ENCODE peak calls at places on chromosome 14, in seven cellular contexts. U, V, P, A, I, C and O are unnamed samples.
A peak's percentile ranks its signal among the peaks of the same experiment; 100 is the strongest.

GRCh38 chr14:24279301-24280186 is 8.1 kb upstream of the RABGGTA start:
- DNase-seq in P (no peak), C (no peak), I (peak; percentile 58), A (no peak), U (no peak), V (no peak), O (no peak)

GRCh38 chr14:104239866-104240301 is 101.5 kb downstream of the KIF26A start:
- DNase-seq in I (no peak), A (no peak), C (no peak), V (no peak), P (no peak), U (no peak), O (no peak)

GRCh38 chr14:81392976-81393643 is 7.0 kb downstream of the STON2 start:
- DNase-seq in I (no peak), P (peak; percentile 75), A (no peak), V (no peak), C (no peak), U (no peak), O (no peak)

GRCh38 chr14:31930493-31931225 is 146.4 kb upstream of the ARHGAP5 start:
- DNase-seq in V (no peak), I (peak; percentile 11), P (no peak), U (no peak), C (no peak), A (no peak), O (no peak)

GRCh38 chr14:64556526-64556925 is 6.8 kb downstream of the PPP1R36 start:
- DNase-seq in U (no peak), I (peak; percentile 92), A (no peak), C (no peak), P (no peak), V (no peak), O (no peak)

GRCh38 chr14:46432516-46432915 is 219.1 kb downstream of the RPL10L start:
- DNase-seq in V (no peak), A (no peak), C (no peak), U (no peak), P (no peak), I (no peak), O (no peak)

GRCh38 chr14:63972323-63972932 is 119.6 kb downstream of the SYNE2 start:
- DNase-seq in P (no peak), V (no peak), I (no peak), A (no peak), C (no peak), U (no peak), O (no peak)

GRCh38 chr14:100103261-100104005 is 38.2 kb downstream of the EVL start:
- DNase-seq in P (no peak), A (peak; percentile 53), V (no peak), I (no peak), U (no peak), C (no peak), O (no peak)

GRCh38 chr14:68814376-68815287 is 21.8 kb upstream of the ZFP36L1 start:
- DNase-seq in P (no peak), U (no peak), A (peak; percentile 54), I (peak; percentile 58), C (no peak), V (no peak), O (no peak)

GRCh38 chr14:68692916-68693771 is 99.7 kb downstream of the ZFP36L1 start:
- DNase-seq in P (no peak), V (no peak), I (no peak), C (no peak), U (no peak), A (no peak), O (peak; percentile 31)

GRCh38 chr14:51533160-51533559 is 118.5 kb upstream of the FRMD6 start:
- DNase-seq in U (no peak), P (no peak), I (no peak), C (no peak), V (no peak), A (no peak), O (no peak)

GRCh38 chr14:92895352-92895878 is 27.5 kb upstream of the CHGA start:
- DNase-seq in I (no peak), P (no peak), U (no peak), V (no peak), C (no peak), A (no peak), O (no peak)

GRCh38 chr14:87995500-87996275 is 2.7 kb upstream of the GALC start:
- DNase-seq in U (no peak), P (no peak), A (peak; percentile 49), V (no peak), C (no peak), I (peak; percentile 8), O (peak; percentile 83)

GRCh38 chr14:87992720-87993484 is at the start of gene GALC:
- DNase-seq in P (peak; percentile 99), C (no peak), A (peak; percentile 97), U (no peak), V (peak; percentile 66), I (peak; percentile 83), O (peak; percentile 96)

GRCh38 chr14:87996276-87996592 is 3.3 kb upstream of the GALC start:
- DNase-seq in C (no peak), I (no peak), A (no peak), U (no peak), P (no peak), V (no peak), O (no peak)

GRCh38 chr14:87993485-87993809 is 465 bp upstream of the GALC start:
- DNase-seq in V (no peak), U (no peak), A (no peak), I (no peak), C (no peak), P (no peak), O (no peak)

GRCh38 chr14:87994974-87995373 is 2.0 kb upstream of the GALC start:
- DNase-seq in C (no peak), A (no peak), U (no peak), I (no peak), V (no peak), P (no peak), O (peak; percentile 61)
- TF ChIP-seq POLR2A in C (no peak), A (no peak), U (no peak), I (no peak), V (peak; percentile 47), P (no peak), O (no peak)

GRCh38 chr14:96170961-96171592 is 33.6 kb upstream of the BDKRB2 start:
- DNase-seq in P (no peak), V (no peak), A (peak; percentile 3), C (no peak), U (no peak), I (no peak), O (no peak)
- TF ChIP-seq POLR2A in P (no peak), V (no peak), A (no peak), C (no peak), U (no peak), I (no peak), O (no peak)

GRCh38 chr14:95319312-95320075 is at the start of gene CLMN:
- DNase-seq in P (no peak), C (peak; percentile 67), I (peak; percentile 58), A (peak; percentile 39), V (peak; percentile 63), U (no peak), O (peak; percentile 18)
- TF ChIP-seq POLR2A in P (no peak), C (no peak), I (no peak), A (no peak), V (no peak), U (no peak), O (no peak)

GRCh38 chr14:73785834-73786631 is 65.6 kb upstream of the PTGR2 start:
- DNase-seq in V (no peak), I (peak; percentile 95), P (peak; percentile 96), A (peak; percentile 83), C (no peak), U (no peak), O (peak; percentile 93)
- TF ChIP-seq POLR2A in V (no peak), I (peak; percentile 55), P (peak; percentile 76), A (no peak), C (peak; percentile 25), U (no peak), O (peak; percentile 65)

GRCh38 chr14:102035914-102036313 is 50.9 kb downstream of the HSP90AA1 start:
- DNase-seq in A (no peak), U (no peak), V (no peak), C (no peak), P (no peak), I (no peak), O (no peak)
- TF ChIP-seq POLR2A in A (no peak), U (no peak), V (no peak), C (no peak), P (no peak), I (no peak), O (no peak)

GRCh38 chr14:76955575-76956252 is 72.8 kb downstream of the IRF2BPL start:
- DNase-seq in V (no peak), I (peak; percentile 89), C (no peak), A (no peak), U (no peak), P (no peak), O (peak; percentile 42)

GRCh38 chr14:76958020-76958965 is 70.2 kb downstream of the IRF2BPL start:
- DNase-seq in P (no peak), C (no peak), V (no peak), I (no peak), A (no peak), U (no peak), O (no peak)

GRCh38 chr14:76954791-76955190 is 73.7 kb downstream of the IRF2BPL start:
- DNase-seq in A (no peak), P (no peak), V (no peak), U (no peak), I (no peak), C (no peak), O (no peak)

GRCh38 chr14:76957224-76957881 is 71.2 kb downstream of the IRF2BPL start:
- DNase-seq in U (no peak), C (no peak), I (peak; percentile 33), P (no peak), V (no peak), A (no peak), O (peak; percentile 45)

DNA sequence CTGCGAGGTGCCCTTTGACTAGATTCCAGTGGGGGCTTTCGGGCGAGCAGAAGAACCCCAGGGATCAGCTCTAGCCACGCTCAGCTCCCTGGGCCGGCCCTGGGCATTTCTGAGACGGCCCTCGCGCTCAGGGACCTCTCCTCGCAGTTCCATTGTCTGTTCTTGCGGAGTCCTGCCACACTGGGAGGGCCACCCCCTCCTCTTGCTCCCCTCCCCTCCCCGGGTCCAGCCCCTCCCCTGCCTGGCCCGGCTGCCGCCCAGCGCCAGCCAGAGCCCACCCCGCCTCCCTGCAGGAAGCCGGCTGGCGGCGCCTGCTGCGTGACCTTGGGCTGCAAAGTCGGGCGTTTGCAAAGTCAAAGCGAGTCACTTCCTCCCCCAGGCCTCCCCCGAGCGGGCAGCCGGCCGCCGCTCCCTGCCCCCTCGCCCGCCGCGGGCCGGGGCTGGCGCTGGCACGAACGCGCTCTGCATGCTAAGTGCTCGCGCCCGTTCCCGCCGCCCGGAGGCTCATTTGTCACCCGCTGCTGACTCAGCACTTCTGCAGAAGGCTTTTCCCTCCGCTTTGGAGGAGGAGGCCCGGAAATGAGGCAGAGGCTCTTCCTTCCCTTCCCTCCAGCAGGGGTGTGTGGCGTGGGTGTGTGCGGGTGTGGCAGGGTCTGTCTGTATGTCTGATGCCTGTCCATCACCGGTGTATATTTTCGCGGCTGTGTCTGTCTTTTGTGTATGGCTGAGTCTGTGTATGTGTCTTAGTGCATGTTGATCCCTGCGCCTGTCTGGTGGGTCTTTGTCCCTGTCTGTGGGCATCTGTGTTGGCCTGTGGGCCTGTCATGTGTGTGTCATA is 72.0 kb downstream of the IRF2BPL start:
- DNase-seq in U (no peak), C (peak; percentile 56), I (peak; percentile 96), A (peak; percentile 92), P (peak; percentile 96), V (no peak), O (peak; percentile 95)
- TF ChIP-seq POLR2A in U (no peak), C (no peak), I (no peak), A (no peak), P (no peak), V (peak; percentile 74), O (peak; percentile 68)